ENCODE peak calls at places on chromosomes 12 and 14, in six cellular contexts. One of them, this sample, is unnamed.
A peak's percentile ranks its signal among the peaks of the same experiment; 100 is the strongest.

GRCh38 chr14:37195327-37195726 is 2.4 kb upstream of the MIPOL1 start:
- DNase-seq in HepG2: peak; percentile 72
- DNase-seq in GM12878: no peak
- DNase-seq in H1: no peak
- DNase-seq in K562: no peak
- DNase-seq in GM12892: no peak
- DNase-seq in this sample: no peak

GRCh38 chr12:29103539-29103974 is 45.5 kb upstream of the FAR2 start:
- DNase-seq in HepG2: no peak
- DNase-seq in GM12878: peak; percentile 75
- DNase-seq in H1: no peak
- DNase-seq in K562: no peak
- DNase-seq in GM12892: peak; percentile 1
- DNase-seq in this sample: no peak

GRCh38 chr12:50055831-50056628 is 1.4 kb upstream of the ASIC1 start:
- DNase-seq in HepG2: peak; percentile 30
- DNase-seq in GM12878: no peak
- DNase-seq in H1: peak; percentile 82
- DNase-seq in K562: peak; percentile 72
- DNase-seq in GM12892: peak; percentile 71
- DNase-seq in this sample: peak; percentile 79

GRCh38 chr12:25187781-25188180 is 7.2 kb downstream of the DNAI7 start:
- DNase-seq in HepG2: no peak
- DNase-seq in GM12878: no peak
- DNase-seq in H1: no peak
- DNase-seq in K562: no peak
- DNase-seq in GM12892: no peak
- DNase-seq in this sample: no peak

GRCh38 chr12:91380651-91381050 is 198.0 kb upstream of the DCN start:
- DNase-seq in HepG2: no peak
- DNase-seq in GM12878: no peak
- DNase-seq in H1: no peak
- DNase-seq in K562: no peak
- DNase-seq in GM12892: no peak
- DNase-seq in this sample: no peak

GRCh38 chr12:93622485-93622884 is 50.0 kb downstream of the SOCS2 start:
- DNase-seq in HepG2: no peak
- DNase-seq in GM12878: no peak
- DNase-seq in H1: no peak
- DNase-seq in K562: no peak
- DNase-seq in GM12892: no peak
- DNase-seq in this sample: no peak

GRCh38 chr12:19971396-19971802 is 396.9 kb upstream of the PDE3A start:
- DNase-seq in HepG2: peak; percentile 5
- DNase-seq in GM12878: no peak
- DNase-seq in H1: peak; percentile 54
- DNase-seq in K562: no peak
- DNase-seq in GM12892: no peak
- DNase-seq in this sample: no peak

GRCh38 chr12:6368906-6369525 is 6.3 kb downstream of the SCNN1A start:
- DNase-seq in HepG2: no peak
- DNase-seq in GM12878: no peak
- DNase-seq in H1: no peak
- DNase-seq in K562: no peak
- DNase-seq in GM12892: no peak
- DNase-seq in this sample: no peak

GRCh38 chr14:91303091-91303923 is 58.8 kb upstream of the GPR68 start:
- DNase-seq in HepG2: peak; percentile 28
- DNase-seq in GM12878: no peak
- DNase-seq in H1: peak; percentile 98
- DNase-seq in K562: peak; percentile 97
- DNase-seq in GM12892: peak; percentile 89
- DNase-seq in this sample: peak; percentile 90

GRCh38 chr12:22792198-22792597 is 167.2 kb downstream of the ETNK1 start:
- DNase-seq in HepG2: no peak
- DNase-seq in GM12878: no peak
- DNase-seq in H1: no peak
- DNase-seq in K562: no peak
- DNase-seq in GM12892: no peak
- DNase-seq in this sample: no peak

GRCh38 chr12:20127401-20127800 is 240.9 kb upstream of the PDE3A start:
- DNase-seq in HepG2: no peak
- DNase-seq in GM12878: no peak
- DNase-seq in H1: no peak
- DNase-seq in K562: no peak
- DNase-seq in GM12892: no peak
- DNase-seq in this sample: no peak

GRCh38 chr12:121536929-121537813 is 43.7 kb downstream of the KDM2B start:
- DNase-seq in HepG2: peak; percentile 76
- DNase-seq in GM12878: peak; percentile 82
- DNase-seq in H1: peak; percentile 78
- DNase-seq in K562: peak; percentile 83
- DNase-seq in GM12892: peak; percentile 84
- DNase-seq in this sample: peak; percentile 77

DNA sequence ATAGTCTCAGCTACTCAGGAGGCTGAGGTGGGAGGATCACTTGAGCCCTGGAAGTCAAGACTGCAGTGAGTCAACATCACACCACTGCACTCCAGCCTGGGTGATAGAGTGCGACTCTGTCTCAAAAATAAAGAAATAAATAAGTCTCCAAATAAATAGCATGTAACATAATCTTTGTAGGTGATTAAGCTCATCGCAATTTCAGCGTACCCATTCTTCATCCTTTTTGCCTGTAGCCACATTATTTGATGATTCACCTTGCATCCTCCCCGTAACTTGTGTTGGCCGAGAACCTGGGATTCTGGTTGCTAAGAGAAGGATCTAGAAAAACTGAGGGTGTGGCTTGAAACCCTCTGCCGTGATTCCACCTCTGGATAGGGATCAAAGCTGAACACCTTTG is 115.1 kb downstream of the GALC start:
- DNase-seq in HepG2: no peak
- DNase-seq in GM12878: no peak
- DNase-seq in H1: no peak
- DNase-seq in K562: no peak
- DNase-seq in GM12892: no peak
- DNase-seq in this sample: no peak
- TF ChIP-seq POLR2A in HepG2: no peak
- TF ChIP-seq POLR2A in GM12878: no peak
- TF ChIP-seq POLR2A in H1: no peak
- TF ChIP-seq POLR2A in K562: no peak
- TF ChIP-seq POLR2A in GM12892: no peak
- TF ChIP-seq POLR2A in this sample: no peak

GRCh38 chr12:132593938-132594358 is 16.4 kb downstream of the LRCOL1 start:
- DNase-seq in HepG2: peak; percentile 96
- DNase-seq in GM12878: no peak
- DNase-seq in H1: peak; percentile 77
- DNase-seq in K562: peak; percentile 89
- DNase-seq in GM12892: no peak
- DNase-seq in this sample: no peak
- TF ChIP-seq POLR2AphosphoS5 in HepG2: no peak
- TF ChIP-seq POLR2AphosphoS5 in GM12878: no peak
- TF ChIP-seq POLR2AphosphoS5 in H1: no peak
- TF ChIP-seq POLR2AphosphoS5 in K562: no peak
- TF ChIP-seq POLR2AphosphoS5 in GM12892: no peak
- TF ChIP-seq POLR2AphosphoS5 in this sample: no peak

GRCh38 chr12:66674495-66675122 is 4.3 kb downstream of the GRIP1 start:
- DNase-seq in HepG2: no peak
- DNase-seq in GM12878: no peak
- DNase-seq in H1: no peak
- DNase-seq in K562: no peak
- DNase-seq in GM12892: no peak
- DNase-seq in this sample: no peak
- TF ChIP-seq TAF1 in HepG2: no peak
- TF ChIP-seq TAF1 in GM12878: no peak
- TF ChIP-seq TAF1 in H1: no peak
- TF ChIP-seq TAF1 in K562: no peak
- TF ChIP-seq TAF1 in GM12892: no peak
- TF ChIP-seq TAF1 in this sample: no peak

GRCh38 chr12:89352242-89352491 is 134 bp downstream of the DUSP6 start:
- DNase-seq in HepG2: no peak
- DNase-seq in GM12878: no peak
- DNase-seq in H1: no peak
- DNase-seq in K562: no peak
- DNase-seq in GM12892: no peak
- DNase-seq in this sample: no peak
- TF ChIP-seq POLR2A in HepG2: peak; percentile 98
- TF ChIP-seq POLR2A in GM12878: no peak
- TF ChIP-seq POLR2A in H1: no peak
- TF ChIP-seq POLR2A in K562: no peak
- TF ChIP-seq POLR2A in GM12892: no peak
- TF ChIP-seq POLR2A in this sample: no peak

GRCh38 chr12:108627134-108627920 is 6.4 kb downstream of the SELPLG start:
- DNase-seq in HepG2: no peak
- DNase-seq in GM12878: no peak
- DNase-seq in H1: no peak
- DNase-seq in K562: no peak
- DNase-seq in GM12892: no peak
- DNase-seq in this sample: no peak

GRCh38 chr12:108630481-108631207 is 3.0 kb downstream of the SELPLG start:
- DNase-seq in HepG2: no peak
- DNase-seq in GM12878: no peak
- DNase-seq in H1: no peak
- DNase-seq in K562: no peak
- DNase-seq in GM12892: no peak
- DNase-seq in this sample: no peak

GRCh38 chr12:108629156-108629555 is 4.5 kb downstream of the SELPLG start:
- DNase-seq in HepG2: no peak
- DNase-seq in GM12878: no peak
- DNase-seq in H1: no peak
- DNase-seq in K562: peak; percentile 39
- DNase-seq in GM12892: no peak
- DNase-seq in this sample: no peak

GRCh38 chr12:108633081-108633533 is 587 bp downstream of the SELPLG start:
- DNase-seq in HepG2: no peak
- DNase-seq in GM12878: no peak
- DNase-seq in H1: no peak
- DNase-seq in K562: no peak
- DNase-seq in GM12892: no peak
- DNase-seq in this sample: no peak

GRCh38 chr12:108629824-108630476 is 3.7 kb downstream of the SELPLG start:
- DNase-seq in HepG2: peak; percentile 21
- DNase-seq in GM12878: no peak
- DNase-seq in H1: no peak
- DNase-seq in K562: peak; percentile 83
- DNase-seq in GM12892: no peak
- DNase-seq in this sample: no peak
- TF ChIP-seq POLR2AphosphoS5 in HepG2: no peak
- TF ChIP-seq POLR2AphosphoS5 in GM12878: no peak
- TF ChIP-seq POLR2AphosphoS5 in H1: no peak
- TF ChIP-seq POLR2AphosphoS5 in K562: peak; percentile 78
- TF ChIP-seq POLR2AphosphoS5 in GM12892: no peak
- TF ChIP-seq POLR2AphosphoS5 in this sample: no peak

GRCh38 chr12:98763656-98764055 is 118.6 kb downstream of the APAF1 start:
- DNase-seq in HepG2: no peak
- DNase-seq in GM12878: no peak
- DNase-seq in H1: no peak
- DNase-seq in K562: no peak
- DNase-seq in GM12892: no peak
- DNase-seq in this sample: no peak

GRCh38 chr12:98752726-98753125 is 107.6 kb downstream of the APAF1 start:
- DNase-seq in HepG2: no peak
- DNase-seq in GM12878: no peak
- DNase-seq in H1: no peak
- DNase-seq in K562: no peak
- DNase-seq in GM12892: no peak
- DNase-seq in this sample: no peak

GRCh38 chr12:98754095-98754494 is 109.0 kb downstream of the APAF1 start:
- DNase-seq in HepG2: peak; percentile 67
- DNase-seq in GM12878: peak; percentile 85
- DNase-seq in H1: no peak
- DNase-seq in K562: peak; percentile 42
- DNase-seq in GM12892: peak; percentile 52
- DNase-seq in this sample: peak; percentile 60

GRCh38 chr12:98757455-98757854 is 112.4 kb downstream of the APAF1 start:
- DNase-seq in HepG2: no peak
- DNase-seq in GM12878: no peak
- DNase-seq in H1: no peak
- DNase-seq in K562: no peak
- DNase-seq in GM12892: no peak
- DNase-seq in this sample: no peak

DNA sequence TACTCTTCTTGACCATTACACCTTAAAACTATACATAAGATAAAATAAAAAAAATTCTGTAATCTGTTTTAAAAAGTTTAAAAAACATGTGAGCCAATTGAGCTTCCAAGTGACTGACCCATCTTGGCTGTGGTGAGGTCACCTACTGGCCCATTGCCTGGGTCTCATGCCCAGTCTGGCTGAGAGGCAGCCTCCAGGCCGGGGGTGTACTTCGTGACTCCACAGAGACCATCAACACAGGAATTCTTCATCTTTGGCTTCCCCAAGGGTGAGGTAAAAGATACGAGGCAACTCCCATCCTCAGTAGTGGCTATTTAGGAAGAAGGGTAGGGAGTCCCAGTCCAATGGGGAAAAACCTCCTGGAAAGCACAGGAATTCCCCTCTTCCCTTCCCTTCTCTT is 113.2 kb downstream of the APAF1 start:
- DNase-seq in HepG2: no peak
- DNase-seq in GM12878: no peak
- DNase-seq in H1: no peak
- DNase-seq in K562: no peak
- DNase-seq in GM12892: no peak
- DNase-seq in this sample: no peak
- TF ChIP-seq TAF1 in HepG2: no peak
- TF ChIP-seq TAF1 in GM12878: no peak
- TF ChIP-seq TAF1 in H1: no peak
- TF ChIP-seq TAF1 in K562: no peak
- TF ChIP-seq TAF1 in GM12892: no peak
- TF ChIP-seq TAF1 in this sample: no peak